ENCODE peak calls at places on chromosome 6, in nine cellular contexts. V is fibroblast of villous mesenchyme, J is fibroblast of lung, Q is lower leg skin, X is fibroblast of mammary gland, R is A549, E is brain microvascular endothelial cell, D is PC-3, S is body of pancreas. U is an unnamed sample.

GRCh38 chr6:87832025-87832825 is 130.2 kb upstream of the AKIRIN2 start:
- DNase-seq in V (peak), J (peak), Q (no peak), X (peak), R (no peak), E (no peak), D (peak), S (no peak), U (peak)

GRCh38 chr6:161169690-161170089 is 104.2 kb downstream of the AGPAT4 start:
- DNase-seq in V (peak), J (peak), Q (no peak), X (peak), R (no peak), E (peak), D (no peak), S (peak), U (peak)

GRCh38 chr6:89488438-89488837 is 55.5 kb downstream of the ANKRD6 start:
- DNase-seq in V (no peak), J (no peak), Q (no peak), X (no peak), R (no peak), E (no peak), D (no peak), S (no peak), U (no peak)

GRCh38 chr6:3616565-3617176 is 134.8 kb downstream of the PXDC1 start:
- DNase-seq in V (no peak), J (no peak), Q (no peak), X (no peak), R (no peak), E (no peak), D (no peak), S (no peak), U (no peak)

GRCh38 chr6:149043476-149044130 is 273.9 kb upstream of the TAB2 start:
- DNase-seq in V (no peak), J (no peak), Q (no peak), X (peak), R (peak), E (peak), D (peak), S (no peak), U (no peak)

GRCh38 chr6:7991992-7992815 is 72.0 kb downstream of the BLOC1S5 start:
- DNase-seq in V (peak), J (peak), Q (no peak), X (peak), R (peak), E (peak), D (peak), S (no peak), U (peak)

GRCh38 chr6:56235245-56235644 is 12.1 kb downstream of the COL21A1 start:
- DNase-seq in V (peak), J (peak), Q (no peak), X (peak), R (no peak), E (no peak), D (peak), S (no peak), U (no peak)

GRCh38 chr6:52127957-52128356 is 40.5 kb upstream of the PKHD1 start:
- DNase-seq in V (no peak), J (no peak), Q (no peak), X (no peak), R (no peak), E (no peak), D (no peak), S (no peak), U (no peak)

GRCh38 chr6:122580731-122581130 is 29.5 kb upstream of the PKIB start:
- DNase-seq in V (peak), J (no peak), Q (no peak), X (peak), R (no peak), E (no peak), D (peak), S (no peak), U (no peak)

GRCh38 chr6:35152067-35152707 is 11.0 kb upstream of the TCP11 start:
- DNase-seq in V (no peak), J (no peak), Q (no peak), X (no peak), R (no peak), E (no peak), D (peak), S (no peak), U (peak)

GRCh38 chr6:101401792-101402617 is 8.5 kb downstream of the GRIK2 start:
- DNase-seq in V (no peak), J (no peak), Q (no peak), X (no peak), R (no peak), E (no peak), D (no peak), S (no peak), U (no peak)

GRCh38 chr6:101397199-101397598 is 3.7 kb downstream of the GRIK2 start:
- DNase-seq in V (no peak), J (peak), Q (no peak), X (peak), R (no peak), E (no peak), D (peak), S (no peak), U (peak)

GRCh38 chr6:101398716-101399626 is 5.5 kb downstream of the GRIK2 start:
- DNase-seq in V (no peak), J (no peak), Q (no peak), X (no peak), R (no peak), E (no peak), D (no peak), S (no peak), U (no peak)

GRCh38 chr6:101400341-101400740 is 6.8 kb downstream of the GRIK2 start:
- DNase-seq in V (no peak), J (no peak), Q (no peak), X (no peak), R (no peak), E (no peak), D (no peak), S (no peak), U (no peak)

DNA sequence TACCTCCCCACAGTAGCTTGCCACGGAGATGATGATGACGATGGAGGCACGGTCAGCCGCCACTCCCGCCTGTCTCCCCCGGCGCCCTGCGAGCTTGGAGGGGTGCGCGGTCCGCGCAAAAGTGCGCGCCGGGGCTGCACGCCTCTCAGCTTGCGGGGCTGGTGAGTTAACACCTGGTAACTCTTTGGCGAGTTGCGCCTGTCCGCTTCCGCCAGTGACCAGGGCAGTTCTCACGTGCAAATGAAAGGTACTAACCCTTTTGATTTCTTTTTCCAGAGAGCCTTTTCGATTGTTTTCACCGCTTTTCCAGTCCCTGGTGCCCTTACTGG is 6.1 kb downstream of the GRIK2 start:
- DNase-seq in V (no peak), J (no peak), Q (no peak), X (no peak), R (no peak), E (no peak), D (no peak), S (no peak), U (no peak)
- H3K4me3 ChIP-seq in V (no peak), J (no peak), Q (no peak), X (no peak), R (no peak), E (peak), D (no peak), S (no peak), U (peak)

DNA sequence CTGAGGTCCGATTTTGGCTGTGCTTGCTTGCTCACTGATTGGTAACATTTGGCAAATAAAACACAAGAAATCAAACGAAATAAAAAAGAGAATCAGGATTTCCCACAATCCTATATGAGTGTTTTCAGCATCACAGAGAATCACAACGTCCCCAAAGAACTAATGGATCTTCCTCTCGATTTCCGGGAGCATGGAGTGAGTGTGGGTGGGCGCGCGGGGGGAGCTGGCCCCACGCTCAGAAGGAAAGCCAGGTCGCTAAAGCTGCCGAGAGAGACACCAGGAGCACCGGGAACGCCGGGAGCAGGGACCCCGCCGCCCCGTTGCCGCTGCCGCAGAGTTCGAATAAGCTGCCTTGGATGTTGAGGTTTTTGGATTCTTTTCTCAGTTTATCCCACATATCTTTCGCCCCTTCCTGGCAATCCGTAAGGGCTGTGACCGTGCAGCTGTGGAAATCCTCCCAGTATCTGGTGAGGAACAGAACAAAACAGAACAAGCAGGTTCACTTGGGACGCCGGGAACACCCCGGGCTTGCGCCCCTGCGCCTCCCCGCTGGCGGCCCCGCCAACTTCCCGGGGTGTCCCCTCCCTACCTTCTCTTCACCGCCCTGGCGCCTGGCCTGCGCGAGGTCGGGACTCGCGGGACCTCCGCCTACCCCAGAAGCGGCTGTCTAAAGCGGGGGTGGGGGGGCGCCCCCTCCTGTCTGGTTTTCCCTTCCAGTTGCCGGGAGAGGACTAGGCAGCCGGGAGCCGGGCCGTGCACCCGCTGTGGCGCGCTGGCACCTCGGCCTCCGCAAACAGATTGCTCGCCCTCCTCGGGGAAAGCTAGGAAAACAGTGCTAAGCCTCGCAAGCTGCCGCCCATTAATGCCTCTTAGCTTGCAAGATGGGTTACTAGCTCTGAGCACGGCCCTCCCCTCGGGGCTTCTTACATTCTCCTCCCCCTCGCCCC is 7.7 kb downstream of the NRN1 start:
- DNase-seq in V (no peak), J (no peak), Q (no peak), X (peak), R (no peak), E (no peak), D (no peak), S (no peak), U (no peak)
- TF ChIP-seq CTCF in V (no peak), J (no peak), Q (no peak), X (no peak), R (no peak), E (no peak), D (no peak), S (no peak), U (no peak)

DNA sequence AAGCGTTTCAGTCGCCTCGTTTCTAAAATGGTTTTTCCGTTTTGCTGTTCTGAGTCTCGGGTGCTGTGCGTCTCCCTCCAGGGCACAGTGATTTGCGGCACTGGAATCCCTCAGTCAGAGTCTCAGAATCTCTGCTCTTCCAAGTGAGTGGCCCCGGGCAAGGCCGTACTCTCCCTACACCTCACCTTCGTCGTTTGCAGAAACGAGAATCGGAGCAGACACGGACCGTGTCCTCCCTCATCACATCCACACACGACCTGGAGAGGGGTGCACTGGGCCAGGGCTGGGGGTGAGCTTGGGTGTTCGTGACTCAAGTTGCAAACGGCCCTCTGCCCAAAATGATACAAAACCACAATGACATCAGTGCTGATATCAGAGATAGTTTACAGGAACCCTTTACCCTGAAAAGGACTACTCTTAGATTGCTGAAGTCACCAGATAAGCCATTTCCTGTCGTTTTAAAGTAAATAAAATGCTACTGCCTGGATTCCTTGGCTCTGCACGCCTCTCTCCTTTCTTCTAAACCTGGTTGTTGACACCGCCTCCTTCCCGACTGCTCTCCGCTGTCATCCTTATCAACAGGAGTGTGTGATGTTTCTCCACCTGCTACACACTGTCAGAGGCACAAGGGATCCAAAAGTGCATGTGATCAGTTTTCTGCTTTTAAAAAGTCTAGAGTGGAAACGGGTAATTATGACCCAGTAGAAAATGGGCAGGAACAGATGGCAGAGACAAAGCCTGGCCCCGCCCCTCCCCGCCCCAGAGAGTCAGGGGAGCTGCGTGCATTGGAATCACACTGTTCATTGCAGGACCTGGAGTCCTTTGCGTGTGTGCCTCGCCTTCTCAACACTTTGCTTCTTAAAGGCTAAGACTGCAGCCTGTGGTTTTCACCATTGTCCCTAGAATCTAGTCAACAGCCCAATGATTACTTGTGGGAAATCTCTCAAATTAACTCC is 38.5 kb downstream of the KIF25 start:
- DNase-seq in V (peak), J (peak), Q (no peak), X (peak), R (peak), E (peak), D (peak), S (no peak), U (peak)
- H3K4me3 ChIP-seq in V (peak), J (peak), Q (no peak), X (peak), R (peak), E (peak), D (peak), S (no peak), U (peak)

GRCh38 chr6:152338335-152339125 is 298.6 kb downstream of the SYNE1 start:
- DNase-seq in V (peak), J (peak), Q (no peak), X (peak), R (peak), E (peak), D (peak), S (peak), U (peak)
- TF ChIP-seq CTCF in V (peak), J (peak), Q (no peak), X (peak), R (peak), E (peak), D (peak), S (peak), U (peak)

U was measured in fibroblast of pulmonary artery.